ENCODE peak calls at places on chromosomes 6 and 20, in four cellular contexts. One of them, this sample, is unnamed.

GRCh38 chr6:156283091-156283490 is 494.1 kb upstream of the ARID1B start:
- DNase-seq in pulmonary artery endothelial cell: no peak
- DNase-seq in activated T-cell treated with anti-CD3 and anti-CD28 coated beads for 4 hours: no peak
- DNase-seq in lung microvascular endothelial cell: no peak
- DNase-seq in this sample: no peak

GRCh38 chr6:81759782-81760181 is 7.3 kb upstream of the TENT5A start:
- DNase-seq in activated T-cell treated with anti-CD3 and anti-CD28 coated beads for 4 hours: no peak
- DNase-seq in pulmonary artery endothelial cell: no peak
- DNase-seq in lung microvascular endothelial cell: no peak
- DNase-seq in this sample: no peak

GRCh38 chr6:99613398-99613704 is 6.7 kb downstream of the PRDM13 start:
- DNase-seq in lung microvascular endothelial cell: peak
- DNase-seq in pulmonary artery endothelial cell: no peak
- DNase-seq in activated T-cell treated with anti-CD3 and anti-CD28 coated beads for 4 hours: no peak
- DNase-seq in this sample: no peak

GRCh38 chr6:38355519-38355918 is 284.2 kb downstream of the BTBD9 start:
- DNase-seq in activated T-cell treated with anti-CD3 and anti-CD28 coated beads for 4 hours: no peak
- DNase-seq in lung microvascular endothelial cell: no peak
- DNase-seq in pulmonary artery endothelial cell: no peak
- DNase-seq in this sample: no peak

GRCh38 chr6:132961610-132962009 is 147.2 kb downstream of the RPS12 start:
- DNase-seq in lung microvascular endothelial cell: no peak
- DNase-seq in activated T-cell treated with anti-CD3 and anti-CD28 coated beads for 4 hours: no peak
- DNase-seq in pulmonary artery endothelial cell: no peak
- DNase-seq in this sample: no peak

GRCh38 chr6:20564269-20564668 is 30.0 kb downstream of the CDKAL1 start:
- DNase-seq in pulmonary artery endothelial cell: no peak
- DNase-seq in activated T-cell treated with anti-CD3 and anti-CD28 coated beads for 4 hours: no peak
- DNase-seq in lung microvascular endothelial cell: peak
- DNase-seq in this sample: no peak

GRCh38 chr6:159691963-159692287 is 1.1 kb downstream of the SOD2 start:
- DNase-seq in activated T-cell treated with anti-CD3 and anti-CD28 coated beads for 4 hours: no peak
- DNase-seq in lung microvascular endothelial cell: no peak
- DNase-seq in pulmonary artery endothelial cell: no peak
- DNase-seq in this sample: no peak

GRCh38 chr20:40688129-40689099 is 622 bp downstream of the MAFB start:
- DNase-seq in activated T-cell treated with anti-CD3 and anti-CD28 coated beads for 4 hours: no peak
- DNase-seq in pulmonary artery endothelial cell: no peak
- DNase-seq in lung microvascular endothelial cell: peak
- DNase-seq in this sample: no peak

GRCh38 chr20:37240337-37241055 is 21.1 kb downstream of the GHRH start:
- DNase-seq in activated T-cell treated with anti-CD3 and anti-CD28 coated beads for 4 hours: no peak
- DNase-seq in pulmonary artery endothelial cell: no peak
- DNase-seq in lung microvascular endothelial cell: no peak
- DNase-seq in this sample: no peak

GRCh38 chr20:32807706-32808105 is 12.0 kb upstream of the MAPRE1 start:
- DNase-seq in activated T-cell treated with anti-CD3 and anti-CD28 coated beads for 4 hours: no peak
- DNase-seq in lung microvascular endothelial cell: no peak
- DNase-seq in pulmonary artery endothelial cell: no peak
- DNase-seq in this sample: no peak

GRCh38 chr20:3671986-3672863 is 9.0 kb upstream of the GFRA4 start:
- DNase-seq in activated T-cell treated with anti-CD3 and anti-CD28 coated beads for 4 hours: no peak
- DNase-seq in pulmonary artery endothelial cell: no peak
- DNase-seq in lung microvascular endothelial cell: no peak
- DNase-seq in this sample: no peak

GRCh38 chr6:166710084-166710483 is 83.0 kb upstream of the RPS6KA2 start:
- DNase-seq in pulmonary artery endothelial cell: no peak
- DNase-seq in activated T-cell treated with anti-CD3 and anti-CD28 coated beads for 4 hours: no peak
- DNase-seq in lung microvascular endothelial cell: no peak
- DNase-seq in this sample: no peak

This sample was measured in AG09319.